ENCODE peak calls at places on chromosomes 12 and 14, in five cellular contexts. One of them, this sample, is unnamed.

GRCh38 chr12:91610561-91610960 is 427.9 kb upstream of the DCN start:
- DNase-seq in stimulated activated CD8-positive, alpha-beta memory T cell treated with anti-CD3 and anti-CD28 coated beads, Interleukin-2, amount 100 ng/mL, for 1 hour: no peak
- DNase-seq in HCT116: no peak
- DNase-seq in RWPE1: no peak
- DNase-seq in caudate nucleus: no peak
- DNase-seq in this sample: no peak

GRCh38 chr12:68420225-68421008 is 88.3 kb upstream of the MDM1 start:
- DNase-seq in stimulated activated CD8-positive, alpha-beta memory T cell treated with anti-CD3 and anti-CD28 coated beads, Interleukin-2, amount 100 ng/mL, for 1 hour: no peak
- DNase-seq in HCT116: no peak
- DNase-seq in RWPE1: no peak
- DNase-seq in caudate nucleus: no peak
- DNase-seq in this sample: no peak

GRCh38 chr14:50001999-50002925 is 109.4 kb downstream of the ARF6 start:
- DNase-seq in stimulated activated CD8-positive, alpha-beta memory T cell treated with anti-CD3 and anti-CD28 coated beads, Interleukin-2, amount 100 ng/mL, for 1 hour: no peak
- DNase-seq in HCT116: no peak
- DNase-seq in RWPE1: no peak
- DNase-seq in caudate nucleus: no peak
- DNase-seq in this sample: no peak

GRCh38 chr12:119804011-119804641 is 73.0 kb downstream of the CIT start:
- DNase-seq in stimulated activated CD8-positive, alpha-beta memory T cell treated with anti-CD3 and anti-CD28 coated beads, Interleukin-2, amount 100 ng/mL, for 1 hour: no peak
- DNase-seq in HCT116: peak
- DNase-seq in RWPE1: peak
- DNase-seq in caudate nucleus: peak
- DNase-seq in this sample: peak

GRCh38 chr12:22684526-22685118 is 59.7 kb downstream of the ETNK1 start:
- DNase-seq in stimulated activated CD8-positive, alpha-beta memory T cell treated with anti-CD3 and anti-CD28 coated beads, Interleukin-2, amount 100 ng/mL, for 1 hour: no peak
- DNase-seq in HCT116: peak
- DNase-seq in RWPE1: no peak
- DNase-seq in caudate nucleus: no peak
- DNase-seq in this sample: no peak

GRCh38 chr14:75297417-75298040 is 18.9 kb downstream of the FOS start:
- DNase-seq in stimulated activated CD8-positive, alpha-beta memory T cell treated with anti-CD3 and anti-CD28 coated beads, Interleukin-2, amount 100 ng/mL, for 1 hour: no peak
- DNase-seq in HCT116: no peak
- DNase-seq in RWPE1: no peak
- DNase-seq in caudate nucleus: no peak
- DNase-seq in this sample: no peak

GRCh38 chr14:85921241-85921640 is 391.3 kb downstream of the FLRT2 start:
- DNase-seq in stimulated activated CD8-positive, alpha-beta memory T cell treated with anti-CD3 and anti-CD28 coated beads, Interleukin-2, amount 100 ng/mL, for 1 hour: no peak
- DNase-seq in HCT116: no peak
- DNase-seq in RWPE1: no peak
- DNase-seq in caudate nucleus: peak
- DNase-seq in this sample: no peak

GRCh38 chr12:122371475-122372045 is 50.9 kb downstream of the CLIP1 start:
- DNase-seq in stimulated activated CD8-positive, alpha-beta memory T cell treated with anti-CD3 and anti-CD28 coated beads, Interleukin-2, amount 100 ng/mL, for 1 hour: no peak
- DNase-seq in HCT116: no peak
- DNase-seq in RWPE1: no peak
- DNase-seq in caudate nucleus: no peak
- DNase-seq in this sample: no peak

GRCh38 chr12:6472491-6472890 is 2.0 kb upstream of the VAMP1 start:
- DNase-seq in stimulated activated CD8-positive, alpha-beta memory T cell treated with anti-CD3 and anti-CD28 coated beads, Interleukin-2, amount 100 ng/mL, for 1 hour: no peak
- DNase-seq in HCT116: no peak
- DNase-seq in RWPE1: no peak
- DNase-seq in caudate nucleus: no peak
- DNase-seq in this sample: no peak

GRCh38 chr12:50732591-50732990 is 31.3 kb upstream of the ATF1 start:
- DNase-seq in stimulated activated CD8-positive, alpha-beta memory T cell treated with anti-CD3 and anti-CD28 coated beads, Interleukin-2, amount 100 ng/mL, for 1 hour: no peak
- DNase-seq in HCT116: peak
- DNase-seq in RWPE1: peak
- DNase-seq in caudate nucleus: no peak
- DNase-seq in this sample: no peak

GRCh38 chr14:104694991-104695659 is 5.7 kb downstream of the INF2 start:
- DNase-seq in stimulated activated CD8-positive, alpha-beta memory T cell treated with anti-CD3 and anti-CD28 coated beads, Interleukin-2, amount 100 ng/mL, for 1 hour: no peak
- DNase-seq in HCT116: no peak
- DNase-seq in RWPE1: peak
- DNase-seq in caudate nucleus: no peak
- DNase-seq in this sample: no peak

GRCh38 chr12:78418919-78419318 is 445.7 kb upstream of the SYT1 start:
- DNase-seq in stimulated activated CD8-positive, alpha-beta memory T cell treated with anti-CD3 and anti-CD28 coated beads, Interleukin-2, amount 100 ng/mL, for 1 hour: no peak
- DNase-seq in HCT116: no peak
- DNase-seq in RWPE1: no peak
- DNase-seq in caudate nucleus: no peak
- DNase-seq in this sample: no peak

GRCh38 chr12:87428701-87429277 is 600.4 kb downstream of the C12orf50 start:
- DNase-seq in stimulated activated CD8-positive, alpha-beta memory T cell treated with anti-CD3 and anti-CD28 coated beads, Interleukin-2, amount 100 ng/mL, for 1 hour: no peak
- DNase-seq in HCT116: no peak
- DNase-seq in RWPE1: peak
- DNase-seq in caudate nucleus: no peak
- DNase-seq in this sample: no peak

GRCh38 chr14:49879683-49880204 is 13.1 kb upstream of the ARF6 start:
- DNase-seq in stimulated activated CD8-positive, alpha-beta memory T cell treated with anti-CD3 and anti-CD28 coated beads, Interleukin-2, amount 100 ng/mL, for 1 hour: no peak
- DNase-seq in HCT116: peak
- DNase-seq in RWPE1: no peak
- DNase-seq in caudate nucleus: no peak
- DNase-seq in this sample: peak

GRCh38 chr14:28101992-28102391 is 664.6 kb upstream of the FOXG1 start:
- DNase-seq in stimulated activated CD8-positive, alpha-beta memory T cell treated with anti-CD3 and anti-CD28 coated beads, Interleukin-2, amount 100 ng/mL, for 1 hour: no peak
- DNase-seq in HCT116: no peak
- DNase-seq in RWPE1: no peak
- DNase-seq in caudate nucleus: no peak
- DNase-seq in this sample: no peak

GRCh38 chr12:95997276-95997675 is 1.1 kb upstream of the HAL start:
- DNase-seq in stimulated activated CD8-positive, alpha-beta memory T cell treated with anti-CD3 and anti-CD28 coated beads, Interleukin-2, amount 100 ng/mL, for 1 hour: no peak
- DNase-seq in HCT116: no peak
- DNase-seq in RWPE1: no peak
- DNase-seq in caudate nucleus: no peak
- DNase-seq in this sample: no peak

GRCh38 chr12:123134265-123134664 is 16.6 kb downstream of the PITPNM2 start:
- DNase-seq in stimulated activated CD8-positive, alpha-beta memory T cell treated with anti-CD3 and anti-CD28 coated beads, Interleukin-2, amount 100 ng/mL, for 1 hour: no peak
- DNase-seq in HCT116: no peak
- DNase-seq in RWPE1: no peak
- DNase-seq in caudate nucleus: no peak
- DNase-seq in this sample: no peak

GRCh38 chr12:93090768-93091172 is 161.7 kb upstream of the EEA1 start:
- DNase-seq in stimulated activated CD8-positive, alpha-beta memory T cell treated with anti-CD3 and anti-CD28 coated beads, Interleukin-2, amount 100 ng/mL, for 1 hour: no peak
- DNase-seq in HCT116: peak
- DNase-seq in RWPE1: peak
- DNase-seq in caudate nucleus: no peak
- DNase-seq in this sample: no peak

This sample was measured in nucleus accumbens.